ENCODE peak calls at places on chromosomes 3 and 15, in five cellular contexts. U is astrocyte, C is A549, P is fibroblast of mammary gland, D is PC-3. A is an unnamed sample.

GRCh38 chr15:40052604-40053003 is 13.6 kb upstream of the SRP14 start:
- DNase-seq in U (no peak), C (no peak), P (no peak), D (no peak), A (no peak)

GRCh38 chr3:188362405-188362831 is 208.5 kb downstream of the LPP start:
- DNase-seq in U (peak), C (peak), P (peak), D (peak), A (no peak)

GRCh38 chr3:169668957-169669681 is 5.6 kb upstream of the MECOM start:
- DNase-seq in U (peak), C (peak), P (peak), D (peak), A (peak)

GRCh38 chr3:70824078-70824477 is 511.6 kb upstream of the MDFIC2 start:
- DNase-seq in U (peak), C (no peak), P (peak), D (no peak), A (no peak)

GRCh38 chr3:45131201-45131600 is 15.0 kb downstream of the CDCP1 start:
- DNase-seq in U (no peak), C (no peak), P (peak), D (no peak), A (no peak)

GRCh38 chr3:54859204-54859603 is 68.7 kb downstream of the LRTM1 start:
- DNase-seq in U (peak), C (no peak), P (peak), D (peak), A (no peak)

GRCh38 chr15:56341201-56341600 is 24.0 kb upstream of the TEX9 start:
- DNase-seq in U (no peak), C (no peak), P (peak), D (peak), A (no peak)

GRCh38 chr3:170222647-170223541 is 670 bp downstream of the PRKCI start:
- DNase-seq in U (no peak), C (peak), P (peak), D (peak), A (peak)

GRCh38 chr3:43950775-43951174 is 260.0 kb downstream of the ABHD5 start:
- DNase-seq in U (no peak), C (no peak), P (no peak), D (no peak), A (no peak)

GRCh38 chr3:97937205-97937604 is 35.0 kb downstream of the RIOX2 start:
- DNase-seq in U (no peak), C (no peak), P (no peak), D (peak), A (no peak)

GRCh38 chr15:90145259-90145658 is 43.0 kb upstream of the IDH2 start:
- DNase-seq in U (no peak), C (no peak), P (no peak), D (no peak), A (no peak)

DNA sequence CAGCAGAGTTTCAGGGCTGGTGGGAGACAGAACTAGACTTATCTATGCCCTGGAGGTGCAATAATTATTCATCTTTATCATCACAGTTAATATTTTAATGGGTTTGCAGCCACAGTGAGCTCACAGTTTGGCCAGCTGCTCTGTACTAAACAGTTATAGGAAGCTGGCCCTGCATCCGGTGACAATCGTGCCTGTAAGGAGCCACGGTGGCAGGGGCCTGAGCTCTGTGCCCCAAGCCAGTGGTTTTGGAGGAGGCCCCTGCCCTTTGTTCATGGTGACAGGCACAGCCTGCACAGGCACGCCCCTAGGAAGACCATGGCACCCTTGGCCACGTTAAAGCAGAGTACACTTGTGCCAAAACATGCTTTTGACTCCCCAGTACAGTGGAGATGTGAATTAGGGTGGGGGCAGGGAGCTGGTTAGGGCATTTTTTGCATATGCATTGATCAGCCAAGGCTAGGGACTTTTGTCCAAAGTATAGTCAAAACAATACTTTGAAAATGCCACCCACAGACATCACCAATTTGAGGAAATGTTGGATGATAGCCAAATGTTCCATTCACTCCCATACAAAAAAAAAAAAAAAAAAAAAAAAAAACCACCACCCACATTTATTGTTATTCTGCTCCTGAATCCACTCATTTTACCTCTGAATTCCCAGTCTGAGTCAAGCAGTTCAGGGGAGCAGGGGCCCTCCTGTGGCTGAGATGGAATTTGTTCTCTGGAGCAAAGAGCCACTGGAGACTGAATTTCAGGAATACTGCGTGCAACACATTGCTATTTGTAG is 3.4 kb upstream of the RFTN1 start:
- DNase-seq in U (peak), C (peak), P (peak), D (peak), A (no peak)
- TF ChIP-seq CTCF in U (peak), C (peak), P (peak), D (peak), A (no peak)

DNA sequence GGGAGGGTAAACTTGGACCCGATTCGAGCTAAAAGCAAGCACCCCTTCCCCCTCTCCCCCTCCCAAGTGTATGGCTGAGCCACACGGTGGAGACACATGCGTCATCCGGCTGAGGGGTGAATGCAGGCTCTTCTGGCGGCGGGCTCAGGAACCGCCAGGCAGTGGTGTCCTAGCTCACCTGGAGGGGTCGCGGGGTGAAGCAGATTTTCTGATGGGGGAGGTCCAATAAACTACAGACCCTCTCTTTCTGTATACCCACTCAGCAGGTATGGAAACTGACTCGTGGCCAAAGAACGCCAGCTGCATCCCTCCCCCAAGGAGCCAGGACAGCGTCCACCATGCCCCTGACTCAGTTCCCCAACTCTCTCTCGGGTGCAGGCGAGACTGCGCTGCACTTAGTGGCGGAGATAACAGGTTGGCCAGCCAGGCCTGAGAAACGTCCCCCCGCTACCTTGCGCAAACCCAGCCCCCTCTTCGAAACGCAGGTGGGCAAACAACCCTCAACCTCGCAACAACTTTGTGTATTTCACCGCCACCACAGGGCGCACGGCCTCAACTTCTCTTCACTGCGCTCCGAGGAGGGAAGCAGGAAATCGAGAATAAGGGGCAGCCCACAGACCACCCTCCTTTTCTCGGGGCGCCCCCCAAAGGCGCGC is 1.3 kb downstream of the MAGI1 start:
- DNase-seq in U (peak), C (peak), P (peak), D (peak), A (peak)
- TF ChIP-seq CTCF in U (peak), C (no peak), P (no peak), D (no peak), A (no peak)

GRCh38 chr15:62647195-62647865 is 395.2 kb upstream of the TPM1 start:
- DNase-seq in U (peak), C (peak), P (peak), D (peak), A (no peak)

GRCh38 chr15:62644874-62645755 is 397.4 kb upstream of the TPM1 start:
- DNase-seq in U (peak), C (no peak), P (peak), D (no peak), A (no peak)

GRCh38 chr15:62653122-62653521 is 389.4 kb upstream of the TPM1 start:
- DNase-seq in U (no peak), C (no peak), P (no peak), D (no peak), A (no peak)

GRCh38 chr15:62649793-62650420 is 392.6 kb upstream of the TPM1 start:
- DNase-seq in U (peak), C (no peak), P (peak), D (no peak), A (no peak)

DNA sequence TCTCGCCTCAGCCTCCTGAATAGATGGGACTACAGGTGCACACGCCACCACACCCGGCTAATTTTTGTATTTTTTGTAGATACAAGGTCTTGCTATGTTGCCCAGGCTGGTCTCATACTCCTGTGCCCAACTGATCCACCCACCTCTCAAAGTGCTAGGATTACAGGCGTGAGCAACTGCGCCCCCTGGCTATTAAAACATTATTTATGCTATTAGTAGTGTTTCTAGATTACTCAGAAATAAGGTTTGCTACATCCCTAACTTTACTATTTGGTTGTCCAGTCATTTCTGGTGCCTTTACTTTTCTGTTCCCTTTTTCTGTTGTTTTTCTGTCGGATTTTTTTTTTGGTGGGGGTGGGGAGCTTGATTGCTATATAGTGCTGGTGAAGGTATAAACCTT is 393.6 kb upstream of the TPM1 start:
- DNase-seq in U (no peak), C (peak), P (peak), D (peak), A (no peak)
- TF ChIP-seq CTCF in U (no peak), C (peak), P (peak), D (peak), A (no peak)

GRCh38 chr15:50138391-50138790 is 19.4 kb upstream of the ATP8B4 start:
- DNase-seq in U (no peak), C (peak), P (peak), D (peak), A (no peak)
- TF ChIP-seq CTCF in U (no peak), C (peak), P (peak), D (peak), A (peak)

GRCh38 chr3:11662392-11662990 is 18.8 kb upstream of the VGLL4 start:
- DNase-seq in U (no peak), C (peak), P (peak), D (peak), A (no peak)
- TF ChIP-seq CTCF in U (peak), C (peak), P (peak), D (peak), A (peak)

GRCh38 chr15:81338422-81339007 is 14.6 kb upstream of the STARD5 start:
- DNase-seq in U (peak), C (peak), P (peak), D (peak), A (no peak)
- TF ChIP-seq CTCF in U (no peak), C (no peak), P (no peak), D (no peak), A (no peak)

GRCh38 chr3:20930034-20930433 is 744.0 kb upstream of the SGO1 start:
- DNase-seq in U (no peak), C (no peak), P (peak), D (peak), A (no peak)
- TF ChIP-seq CTCF in U (peak), C (no peak), P (peak), D (peak), A (no peak)

DNA sequence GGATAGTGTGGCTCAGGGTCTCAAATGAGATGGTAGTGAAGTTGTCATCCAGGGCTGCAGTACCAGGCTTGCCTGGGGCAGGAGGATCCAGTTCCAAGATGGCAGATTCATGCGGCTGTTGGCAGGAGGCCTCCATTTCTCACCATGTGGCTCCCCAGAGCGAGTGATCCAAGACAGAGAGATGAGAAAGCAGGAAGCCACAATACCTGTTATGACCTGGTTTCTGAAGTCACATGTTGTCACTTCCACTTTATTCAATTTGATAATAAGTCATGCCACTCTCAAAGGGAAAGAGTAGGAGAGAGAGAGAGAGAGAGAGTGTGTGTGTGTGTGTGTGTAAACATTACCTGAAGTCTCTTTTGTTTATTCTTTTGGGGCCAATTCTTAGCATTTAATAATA is 30.1 kb downstream of the TMOD2 start:
- DNase-seq in U (no peak), C (no peak), P (no peak), D (no peak), A (no peak)
- TF ChIP-seq CTCF in U (no peak), C (no peak), P (no peak), D (no peak), A (no peak)

GRCh38 chr3:186882881-186883685 is 40.6 kb downstream of the ADIPOQ start:
- DNase-seq in U (peak), C (peak), P (peak), D (peak), A (no peak)

GRCh38 chr3:186882125-186882524 is 39.6 kb downstream of the ADIPOQ start:
- DNase-seq in U (no peak), C (no peak), P (no peak), D (no peak), A (no peak)

GRCh38 chr3:186880392-186880791 is 37.9 kb downstream of the ADIPOQ start:
- DNase-seq in U (no peak), C (no peak), P (no peak), D (no peak), A (no peak)

GRCh38 chr3:186883686-186884058 is 41.2 kb downstream of the ADIPOQ start:
- DNase-seq in U (no peak), C (no peak), P (no peak), D (no peak), A (no peak)

DNA sequence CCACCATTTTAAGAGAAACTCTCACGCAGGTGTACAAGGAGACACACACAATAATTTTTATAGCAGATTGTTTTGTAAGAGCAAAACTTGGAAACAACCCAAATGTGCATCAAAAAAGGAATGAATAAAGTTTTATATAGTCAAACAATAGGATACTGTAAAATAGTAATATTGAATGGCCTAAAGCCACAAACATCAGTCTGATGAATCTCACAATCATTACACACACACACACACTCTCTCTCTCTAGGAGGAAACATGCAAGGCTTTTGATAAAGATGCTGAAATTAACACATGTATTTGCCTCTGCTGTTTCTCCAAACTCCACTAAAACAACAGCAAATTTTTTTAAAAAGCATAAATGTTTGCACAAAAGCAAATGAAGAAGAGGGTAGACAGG is 37.3 kb downstream of the ADIPOQ start:
- DNase-seq in U (no peak), C (no peak), P (no peak), D (no peak), A (no peak)
- TF ChIP-seq CTCF in U (no peak), C (no peak), P (no peak), D (no peak), A (no peak)

A was measured in mesothelial cell of epicardium.